ENCODE peak calls at places on chromosomes 6 and 20, in seven cellular contexts. H, Y, Z, W, G, O and D are unnamed samples.

GRCh38 chr6:136582702-136583471 is 32.7 kb upstream of the MAP7 start:
- DNase-seq in H (peak), Y (peak), Z (peak), W (no peak), G (no peak), O (no peak), D (peak)

GRCh38 chr6:29696147-29697129 is 15.5 kb upstream of the ZFP57 start:
- DNase-seq in H (peak), Y (peak), Z (peak), W (no peak), G (peak), O (no peak), D (no peak)

GRCh38 chr6:135145509-135145865 is 35.6 kb upstream of the MYB start:
- DNase-seq in H (no peak), Y (no peak), Z (no peak), W (no peak), G (no peak), O (no peak), D (no peak)

GRCh38 chr6:108655840-108656650 is 95.3 kb downstream of the FOXO3 start:
- DNase-seq in H (peak), Y (peak), Z (peak), W (peak), G (no peak), O (no peak), D (peak)

GRCh38 chr20:2967841-2968240 is 75.6 kb upstream of the GNRH2 start:
- DNase-seq in H (no peak), Y (no peak), Z (no peak), W (no peak), G (no peak), O (no peak), D (no peak)

GRCh38 chr6:34602318-34603111 is 46.4 kb upstream of the SPDEF start:
- DNase-seq in H (peak), Y (peak), Z (no peak), W (no peak), G (no peak), O (peak), D (no peak)

GRCh38 chr6:159151266-159151855 is 17.8 kb upstream of the FNDC1 start:
- DNase-seq in H (peak), Y (peak), Z (peak), W (no peak), G (peak), O (no peak), D (no peak)

GRCh38 chr6:87705070-87705691 is 3.1 kb upstream of the AKIRIN2 start:
- DNase-seq in H (peak), Y (peak), Z (no peak), W (no peak), G (peak), O (no peak), D (no peak)

GRCh38 chr20:22385602-22386299 is 198.6 kb downstream of the FOXA2 start:
- DNase-seq in H (no peak), Y (peak), Z (no peak), W (no peak), G (no peak), O (no peak), D (no peak)

GRCh38 chr6:103002282-103002681 is 1608.8 kb downstream of the GRIK2 start:
- DNase-seq in H (no peak), Y (peak), Z (peak), W (no peak), G (peak), O (no peak), D (no peak)

GRCh38 chr6:3868544-3868943 is 19.4 kb downstream of the FAM50B start:
- DNase-seq in H (no peak), Y (no peak), Z (peak), W (no peak), G (no peak), O (peak), D (no peak)

GRCh38 chr20:13037727-13038126 is 29.0 kb downstream of the SPTLC3 start:
- DNase-seq in H (peak), Y (no peak), Z (no peak), W (no peak), G (no peak), O (no peak), D (no peak)

GRCh38 chr6:105879902-105880547 is 206.1 kb upstream of the PRDM1 start:
- DNase-seq in H (no peak), Y (no peak), Z (no peak), W (peak), G (peak), O (no peak), D (no peak)

GRCh38 chr20:44389871-44390270 is 34.4 kb downstream of the HNF4A start:
- DNase-seq in H (no peak), Y (no peak), Z (no peak), W (no peak), G (no peak), O (no peak), D (no peak)

DNA sequence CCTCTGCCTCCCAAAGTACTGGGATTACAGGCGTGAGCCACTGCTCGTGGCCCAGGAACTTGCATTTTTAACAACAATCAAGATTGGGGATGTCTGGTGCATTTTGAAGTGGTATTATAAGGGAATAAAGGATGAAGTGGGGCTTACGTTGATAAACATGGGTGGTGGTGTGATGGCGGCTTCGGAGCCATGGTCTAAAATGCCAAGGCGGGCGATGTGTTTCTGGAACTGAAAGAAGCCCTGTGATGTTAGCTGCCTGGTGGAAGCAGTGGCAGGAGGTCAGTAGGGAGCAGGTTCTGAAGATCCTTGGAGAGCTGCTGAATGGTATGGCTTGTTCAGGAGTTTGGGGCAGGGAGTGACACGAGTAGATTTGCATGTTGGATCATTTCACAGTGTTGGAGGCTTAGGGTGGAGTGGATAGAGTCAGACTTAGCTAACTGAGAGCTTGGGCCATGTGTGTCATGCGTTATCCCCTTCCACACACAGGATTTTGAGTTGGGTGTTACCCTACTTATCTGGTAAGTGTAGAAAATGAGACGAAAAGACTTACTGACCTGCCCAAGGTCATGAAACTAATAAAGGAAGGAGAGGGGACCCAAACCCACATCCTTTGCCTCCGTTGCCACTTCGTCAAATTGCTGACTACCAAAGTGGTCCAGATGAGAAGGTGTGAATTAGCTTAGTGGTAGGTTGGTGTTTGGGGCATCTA is 1.5 kb downstream of the NELFCD start:
- DNase-seq in H (no peak), Y (peak), Z (no peak), W (peak), G (peak), O (peak), D (no peak)
- H3K4me3 ChIP-seq in H (no peak), Y (no peak), Z (peak), W (no peak), G (peak), O (no peak), D (peak)

GRCh38 chr20:953742-954141 is 37.6 kb upstream of the ANGPT4 start:
- DNase-seq in H (no peak), Y (no peak), Z (peak), W (peak), G (no peak), O (no peak), D (no peak)
- TF ChIP-seq CTCF in H (peak), Y (peak), Z (peak), W (no peak), G (no peak), O (no peak), D (peak)

GRCh38 chr6:118507636-118508035 is 40.5 kb upstream of the PLN start:
- DNase-seq in H (no peak), Y (no peak), Z (no peak), W (no peak), G (no peak), O (no peak), D (no peak)
- H3K4me3 ChIP-seq in H (no peak), Y (no peak), Z (no peak), W (no peak), G (no peak), O (no peak), D (no peak)

GRCh38 chr6:166989427-166990034 is 9.7 kb upstream of the CEP43 start:
- DNase-seq in H (no peak), Y (peak), Z (peak), W (no peak), G (peak), O (no peak), D (no peak)
- TF ChIP-seq CTCF in H (peak), Y (peak), Z (peak), W (peak), G (peak), O (no peak), D (peak)